ENCODE peak calls at places on chromosomes 12 and 14, in ten cellular contexts. V, Z, F, T, S, G, N, W, J and Y are unnamed samples.

GRCh38 chr12:96814200-96814599 is 92.9 kb upstream of the NEDD1 start:
- DNase-seq in V (no peak), Z (no peak), F (no peak), T (no peak), S (no peak), G (no peak), N (no peak), W (no peak), J (no peak), Y (no peak)

GRCh38 chr12:49587174-49587908 is 18.1 kb downstream of the FAM186B start:
- DNase-seq in V (no peak), Z (no peak), F (no peak), T (no peak), S (no peak), G (peak), N (no peak), W (no peak), J (no peak), Y (no peak)

GRCh38 chr12:538731-539539 is 79.2 kb downstream of the B4GALNT3 start:
- DNase-seq in V (peak), Z (peak), F (no peak), T (peak), S (no peak), G (peak), N (peak), W (no peak), J (no peak), Y (no peak)

GRCh38 chr12:75315518-75315917 is 14.6 kb downstream of the CAPS2 start:
- DNase-seq in V (no peak), Z (peak), F (no peak), T (no peak), S (no peak), G (no peak), N (peak), W (no peak), J (no peak), Y (no peak)

GRCh38 chr12:66964629-66965028 is 285.8 kb upstream of the GRIP1 start:
- DNase-seq in V (no peak), Z (no peak), F (peak), T (peak), S (no peak), G (no peak), N (no peak), W (no peak), J (no peak), Y (no peak)

GRCh38 chr12:110498984-110499706 is 2.8 kb downstream of the VPS29 start:
- DNase-seq in V (no peak), Z (peak), F (no peak), T (no peak), S (no peak), G (no peak), N (peak), W (no peak), J (no peak), Y (no peak)

GRCh38 chr12:122949816-122950215 is 16.4 kb downstream of the ABCB9 start:
- DNase-seq in V (no peak), Z (no peak), F (no peak), T (no peak), S (no peak), G (no peak), N (no peak), W (no peak), J (no peak), Y (no peak)

GRCh38 chr14:66233571-66233970 is 252.6 kb upstream of the CCDC196 start:
- DNase-seq in V (no peak), Z (no peak), F (no peak), T (no peak), S (no peak), G (no peak), N (no peak), W (no peak), J (no peak), Y (no peak)

GRCh38 chr12:108483213-108483920 is 31.7 kb upstream of the FICD start:
- DNase-seq in V (no peak), Z (no peak), F (no peak), T (no peak), S (no peak), G (no peak), N (no peak), W (no peak), J (no peak), Y (no peak)

GRCh38 chr12:32211066-32211768 is 104.6 kb downstream of the BICD1 start:
- DNase-seq in V (no peak), Z (no peak), F (no peak), T (no peak), S (no peak), G (no peak), N (no peak), W (no peak), J (no peak), Y (no peak)

GRCh38 chr12:15788266-15789214 is 648 bp downstream of the EPS8 start:
- DNase-seq in V (peak), Z (peak), F (no peak), T (peak), S (peak), G (peak), N (peak), W (peak), J (peak), Y (peak)